ENCODE peak calls at places on chromosomes 6 and 20, in eight cellular contexts. One of them, this sample, is unnamed.

GRCh38 chr6:52560462-52560861 is 16.4 kb downstream of the TRAM2 start:
- DNase-seq in AG09309: no peak
- DNase-seq in NCI-H774: no peak
- DNase-seq in Daoy: no peak
- DNase-seq in adipocyte: no peak
- DNase-seq in AG08396: no peak
- DNase-seq in NCI-H748 treated with DMSO at 0.1 percent for 48 hours: no peak
- DNase-seq in left ventricle myocardium superior: no peak
- DNase-seq in this sample: no peak

GRCh38 chr6:154086510-154086909 is 47.5 kb downstream of the OPRM1 start:
- DNase-seq in AG09309: no peak
- DNase-seq in NCI-H774: no peak
- DNase-seq in Daoy: peak; percentile 52
- DNase-seq in adipocyte: no peak
- DNase-seq in AG08396: no peak
- DNase-seq in NCI-H748 treated with DMSO at 0.1 percent for 48 hours: no peak
- DNase-seq in left ventricle myocardium superior: no peak
- DNase-seq in this sample: no peak

GRCh38 chr6:163354779-163355431 is 59.6 kb upstream of the QKI start:
- DNase-seq in AG09309: no peak
- DNase-seq in NCI-H774: no peak
- DNase-seq in Daoy: peak; percentile 56
- DNase-seq in adipocyte: no peak
- DNase-seq in AG08396: no peak
- DNase-seq in NCI-H748 treated with DMSO at 0.1 percent for 48 hours: no peak
- DNase-seq in left ventricle myocardium superior: peak; percentile 82
- DNase-seq in this sample: no peak

GRCh38 chr6:25916789-25917490 is 13.6 kb downstream of the SLC17A2 start:
- DNase-seq in AG09309: no peak
- DNase-seq in NCI-H774: no peak
- DNase-seq in Daoy: no peak
- DNase-seq in adipocyte: no peak
- DNase-seq in AG08396: no peak
- DNase-seq in NCI-H748 treated with DMSO at 0.1 percent for 48 hours: no peak
- DNase-seq in left ventricle myocardium superior: no peak
- DNase-seq in this sample: no peak

GRCh38 chr6:26165261-26165790 is 78.1 kb downstream of the HFE start:
- DNase-seq in AG09309: no peak
- DNase-seq in NCI-H774: no peak
- DNase-seq in Daoy: no peak
- DNase-seq in adipocyte: no peak
- DNase-seq in AG08396: no peak
- DNase-seq in NCI-H748 treated with DMSO at 0.1 percent for 48 hours: no peak
- DNase-seq in left ventricle myocardium superior: no peak
- DNase-seq in this sample: no peak

GRCh38 chr20:43862438-43862837 is 52.2 kb upstream of the TOX2 start:
- DNase-seq in AG09309: no peak
- DNase-seq in NCI-H774: no peak
- DNase-seq in Daoy: no peak
- DNase-seq in adipocyte: no peak
- DNase-seq in AG08396: no peak
- DNase-seq in NCI-H748 treated with DMSO at 0.1 percent for 48 hours: no peak
- DNase-seq in left ventricle myocardium superior: no peak
- DNase-seq in this sample: no peak

GRCh38 chr6:108995296-108995695 is 99.3 kb downstream of the SESN1 start:
- DNase-seq in AG09309: no peak
- DNase-seq in NCI-H774: no peak
- DNase-seq in Daoy: no peak
- DNase-seq in adipocyte: no peak
- DNase-seq in AG08396: no peak
- DNase-seq in NCI-H748 treated with DMSO at 0.1 percent for 48 hours: no peak
- DNase-seq in left ventricle myocardium superior: no peak
- DNase-seq in this sample: no peak

GRCh38 chr20:61407561-61407960 is 155.5 kb downstream of the CDH4 start:
- DNase-seq in AG09309: no peak
- DNase-seq in NCI-H774: no peak
- DNase-seq in Daoy: no peak
- DNase-seq in adipocyte: no peak
- DNase-seq in AG08396: no peak
- DNase-seq in NCI-H748 treated with DMSO at 0.1 percent for 48 hours: no peak
- DNase-seq in left ventricle myocardium superior: no peak
- DNase-seq in this sample: no peak

GRCh38 chr20:63189322-63189642 is 26.6 kb downstream of the YTHDF1 start:
- DNase-seq in AG09309: no peak
- DNase-seq in NCI-H774: no peak
- DNase-seq in Daoy: no peak
- DNase-seq in adipocyte: no peak
- DNase-seq in AG08396: no peak
- DNase-seq in NCI-H748 treated with DMSO at 0.1 percent for 48 hours: no peak
- DNase-seq in left ventricle myocardium superior: peak; percentile 15
- DNase-seq in this sample: no peak

GRCh38 chr6:36184311-36184710 is 12.2 kb upstream of the BRPF3 start:
- DNase-seq in AG09309: no peak
- DNase-seq in NCI-H774: no peak
- DNase-seq in Daoy: no peak
- DNase-seq in adipocyte: no peak
- DNase-seq in AG08396: no peak
- DNase-seq in NCI-H748 treated with DMSO at 0.1 percent for 48 hours: no peak
- DNase-seq in left ventricle myocardium superior: no peak
- DNase-seq in this sample: no peak

GRCh38 chr6:3139090-3139903 is 18.0 kb downstream of the TUBB2A start:
- DNase-seq in AG09309: peak; percentile 24
- DNase-seq in NCI-H774: peak; percentile 91
- DNase-seq in Daoy: peak; percentile 67
- DNase-seq in adipocyte: peak; percentile 55
- DNase-seq in AG08396: peak; percentile 85
- DNase-seq in NCI-H748 treated with DMSO at 0.1 percent for 48 hours: peak; percentile 81
- DNase-seq in left ventricle myocardium superior: peak; percentile 60
- DNase-seq in this sample: peak; percentile 71

GRCh38 chr6:77678048-77678447 is 25.2 kb downstream of the MEI4 start:
- DNase-seq in AG09309: no peak
- DNase-seq in NCI-H774: no peak
- DNase-seq in Daoy: no peak
- DNase-seq in adipocyte: peak; percentile 3
- DNase-seq in AG08396: no peak
- DNase-seq in NCI-H748 treated with DMSO at 0.1 percent for 48 hours: no peak
- DNase-seq in left ventricle myocardium superior: no peak
- DNase-seq in this sample: no peak

GRCh38 chr6:32843321-32843978 is 397 bp downstream of the PSMB8 start:
- DNase-seq in AG09309: no peak
- DNase-seq in NCI-H774: no peak
- DNase-seq in Daoy: no peak
- DNase-seq in adipocyte: peak; percentile 34
- DNase-seq in AG08396: no peak
- DNase-seq in NCI-H748 treated with DMSO at 0.1 percent for 48 hours: no peak
- DNase-seq in left ventricle myocardium superior: no peak
- DNase-seq in this sample: peak; percentile 56

GRCh38 chr6:47168176-47168575 is 126.0 kb upstream of the ADGRF1 start:
- DNase-seq in AG09309: peak; percentile 96
- DNase-seq in NCI-H774: no peak
- DNase-seq in Daoy: peak; percentile 98
- DNase-seq in adipocyte: peak; percentile 99
- DNase-seq in AG08396: peak; percentile 83
- DNase-seq in NCI-H748 treated with DMSO at 0.1 percent for 48 hours: peak; percentile 18
- DNase-seq in left ventricle myocardium superior: peak; percentile 50
- DNase-seq in this sample: peak; percentile 29

GRCh38 chr6:161300823-161301222 is 27.0 kb upstream of the AGPAT4 start:
- DNase-seq in AG09309: no peak
- DNase-seq in NCI-H774: no peak
- DNase-seq in Daoy: no peak
- DNase-seq in adipocyte: peak; percentile 71
- DNase-seq in AG08396: no peak
- DNase-seq in NCI-H748 treated with DMSO at 0.1 percent for 48 hours: no peak
- DNase-seq in left ventricle myocardium superior: no peak
- DNase-seq in this sample: no peak

GRCh38 chr6:42217523-42218367 is at the start of gene MRPS10:
- DNase-seq in AG09309: peak; percentile 76
- DNase-seq in NCI-H774: peak; percentile 95
- DNase-seq in Daoy: peak; percentile 96
- DNase-seq in adipocyte: peak; percentile 97
- DNase-seq in AG08396: peak; percentile 91
- DNase-seq in NCI-H748 treated with DMSO at 0.1 percent for 48 hours: peak; percentile 97
- DNase-seq in left ventricle myocardium superior: peak; percentile 92
- DNase-seq in this sample: peak; percentile 97

GRCh38 chr20:47318596-47319516 is 37.6 kb downstream of the ZMYND8 start:
- DNase-seq in AG09309: no peak
- DNase-seq in NCI-H774: no peak
- DNase-seq in Daoy: peak; percentile 70
- DNase-seq in adipocyte: peak; percentile 70
- DNase-seq in AG08396: peak; percentile 48
- DNase-seq in NCI-H748 treated with DMSO at 0.1 percent for 48 hours: no peak
- DNase-seq in left ventricle myocardium superior: peak; percentile 83
- DNase-seq in this sample: peak; percentile 59

GRCh38 chr20:61218886-61219480 is 33.1 kb upstream of the CDH4 start:
- DNase-seq in AG09309: peak; percentile 42
- DNase-seq in NCI-H774: no peak
- DNase-seq in Daoy: peak; percentile 23
- DNase-seq in adipocyte: peak; percentile 50
- DNase-seq in AG08396: peak; percentile 36
- DNase-seq in NCI-H748 treated with DMSO at 0.1 percent for 48 hours: no peak
- DNase-seq in left ventricle myocardium superior: no peak
- DNase-seq in this sample: no peak

GRCh38 chr6:31096215-31096614 is 16.2 kb downstream of the C6orf15 start:
- DNase-seq in AG09309: no peak
- DNase-seq in NCI-H774: no peak
- DNase-seq in Daoy: no peak
- DNase-seq in adipocyte: no peak
- DNase-seq in AG08396: no peak
- DNase-seq in NCI-H748 treated with DMSO at 0.1 percent for 48 hours: no peak
- DNase-seq in left ventricle myocardium superior: no peak
- DNase-seq in this sample: no peak

GRCh38 chr20:45905505-45906079 is 6.4 kb downstream of the PLTP start:
- DNase-seq in AG09309: no peak
- DNase-seq in NCI-H774: no peak
- DNase-seq in Daoy: peak; percentile 89
- DNase-seq in adipocyte: peak; percentile 52
- DNase-seq in AG08396: peak; percentile 65
- DNase-seq in NCI-H748 treated with DMSO at 0.1 percent for 48 hours: no peak
- DNase-seq in left ventricle myocardium superior: no peak
- DNase-seq in this sample: no peak

GRCh38 chr6:154721460-154721859 is 11.8 kb upstream of the SCAF8 start:
- DNase-seq in AG09309: peak; percentile 55
- DNase-seq in NCI-H774: no peak
- DNase-seq in Daoy: peak; percentile 92
- DNase-seq in adipocyte: peak; percentile 67
- DNase-seq in AG08396: peak; percentile 28
- DNase-seq in NCI-H748 treated with DMSO at 0.1 percent for 48 hours: no peak
- DNase-seq in left ventricle myocardium superior: no peak
- DNase-seq in this sample: no peak

GRCh38 chr6:43575105-43575771 is 600 bp downstream of the XPO5 start:
- DNase-seq in AG09309: no peak
- DNase-seq in NCI-H774: no peak
- DNase-seq in Daoy: peak; percentile 44
- DNase-seq in adipocyte: peak; percentile 67
- DNase-seq in AG08396: peak; percentile 48
- DNase-seq in NCI-H748 treated with DMSO at 0.1 percent for 48 hours: peak; percentile 43
- DNase-seq in left ventricle myocardium superior: peak; percentile 66
- DNase-seq in this sample: peak; percentile 62

GRCh38 chr6:79073888-79074287 is 4.2 kb downstream of the PHIP start:
- DNase-seq in AG09309: no peak
- DNase-seq in NCI-H774: no peak
- DNase-seq in Daoy: no peak
- DNase-seq in adipocyte: no peak
- DNase-seq in AG08396: no peak
- DNase-seq in NCI-H748 treated with DMSO at 0.1 percent for 48 hours: no peak
- DNase-seq in left ventricle myocardium superior: no peak
- DNase-seq in this sample: no peak

This sample was measured in NCI-H1417.